ENCODE peak calls at places on chromosome 13, in five cellular contexts. Q is A549, V is prostate gland, P is astrocyte, N is aorta. R is an unnamed sample. For H3K9me3, the result is how much of the 10 kb centered on the place peaks cover.

GRCh38 chr13:86020350-86021002 is 221.3 kb upstream of the SLITRK6 start:
- DNase-seq in P (peak), Q (peak), N (no peak), V (no peak), R (no peak)

GRCh38 chr13:45932611-45933182 is 81.1 kb upstream of the SIAH3 start:
- DNase-seq in Q (no peak), P (no peak), V (no peak), N (no peak), R (no peak)

GRCh38 chr13:110706570-110707378 is 858 bp upstream of the CARS2 start:
- DNase-seq in N (no peak), Q (no peak), P (no peak), V (no peak), R (peak)

GRCh38 chr13:31476266-31476665 is 263.1 kb upstream of the RXFP2 start:
- DNase-seq in V (no peak), N (no peak), P (peak), Q (no peak), R (no peak)

GRCh38 chr13:114032121-114032799 is 58.4 kb upstream of the C13orf46 start:
- DNase-seq in N (no peak), P (peak), Q (no peak), V (no peak), R (no peak)

GRCh38 chr13:20814224-20814910 is 40.6 kb upstream of the EEF1AKMT1 start:
- DNase-seq in P (peak), V (peak), Q (peak), N (peak), R (peak)

GRCh38 chr13:36261011-36261410 is 36.6 kb downstream of the CCDC169 start:
- DNase-seq in V (no peak), Q (no peak), P (no peak), N (no peak), R (no peak)

GRCh38 chr13:103788061-103788652 is 721.9 kb upstream of the SLC10A2 start:
- DNase-seq in N (no peak), V (no peak), Q (no peak), P (no peak), R (no peak)

GRCh38 chr13:111791131-111791530 is 275.8 kb upstream of the SOX1 start:
- DNase-seq in Q (no peak), N (no peak), P (no peak), V (no peak), R (no peak)

GRCh38 chr13:32791545-32792172 is 205.4 kb downstream of the PDS5B start:
- DNase-seq in P (no peak), N (no peak), V (no peak), Q (peak), R (no peak)

GRCh38 chr13:99931462-99931861 is 40.1 kb downstream of the ZIC5 start:
- DNase-seq in P (no peak), Q (no peak), V (no peak), N (no peak), R (no peak)

GRCh38 chr13:45833663-45834062 is 17.9 kb downstream of the SIAH3 start:
- DNase-seq in Q (no peak), P (peak), N (no peak), V (peak), R (no peak)

GRCh38 chr13:92843549-92843948 is 383.1 kb upstream of the GPC6 start:
- DNase-seq in P (peak), N (no peak), Q (no peak), V (no peak), R (no peak)

GRCh38 chr13:70967564-70967963 is 859.3 kb upstream of the KLHL1 start:
- DNase-seq in V (no peak), P (no peak), Q (no peak), N (no peak), R (no peak)

GRCh38 chr13:59493436-59493965 is 670.2 kb downstream of the DIAPH3 start:
- DNase-seq in N (no peak), Q (no peak), P (no peak), V (no peak), R (no peak)

GRCh38 chr13:110676511-110677204 is 29.3 kb downstream of the CARS2 start:
- DNase-seq in Q (no peak), V (no peak), N (peak), P (no peak), R (no peak)

GRCh38 chr13:57672168-57672567 is 40.6 kb downstream of the PCDH17 start:
- DNase-seq in Q (no peak), V (no peak), P (no peak), N (no peak), R (no peak)

GRCh38 chr13:46354143-46355087 is 32.6 kb downstream of the RUBCNL start:
- DNase-seq in P (peak), Q (peak), V (no peak), N (no peak), R (no peak)

GRCh38 chr13:21567714-21568113 is 36.3 kb downstream of the MICU2 start:
- DNase-seq in V (no peak), N (no peak), P (no peak), Q (no peak), R (no peak)

GRCh38 chr13:26185720-26186119 is 36.4 kb downstream of the RNF6 start:
- DNase-seq in N (no peak), V (no peak), Q (no peak), P (no peak), R (peak)

GRCh38 chr13:31930901-31931522 is 100.6 kb upstream of the FRY start:
- DNase-seq in Q (no peak), N (no peak), V (no peak), P (peak), R (no peak)

GRCh38 chr13:91313103-91313502 is 34.4 kb upstream of the MIR17HG start:
- DNase-seq in N (no peak), V (no peak), P (no peak), Q (peak), R (no peak)

GRCh38 chr13:87954116-87954515 is 282.9 kb downstream of the SLITRK5 start:
- DNase-seq in P (no peak), Q (no peak), V (no peak), N (no peak), R (no peak)

GRCh38 chr13:60990032-60990733 is 425.5 kb downstream of the PCDH20 start:
- DNase-seq in P (no peak), V (no peak), Q (peak), N (no peak), R (no peak)

GRCh38 chr13:41568990-41569387 is 111.6 kb downstream of the RGCC start:
- DNase-seq in V (peak), N (no peak), P (peak), Q (no peak), R (no peak)

GRCh38 chr13:27961227-27962085 is 7.7 kb downstream of the CDX2 start:
- DNase-seq in V (no peak), P (no peak), Q (no peak), N (no peak), R (no peak)

GRCh38 chr13:44364601-44365000 is 9.0 kb upstream of the SERP2 start:
- DNase-seq in Q (peak), P (peak), V (no peak), N (no peak), R (no peak)

GRCh38 chr13:42997381-42997780 is 5.3 kb upstream of the EPSTI1 start:
- DNase-seq in N (no peak), V (no peak), P (no peak), Q (no peak), R (no peak)

GRCh38 chr13:113139580-113139979 is 17.0 kb downstream of the F10 start:
- DNase-seq in P (no peak), V (no peak), N (no peak), Q (no peak), R (no peak)

GRCh38 chr13:51729853-51730553 is 74.0 kb downstream of the DHRS12 start:
- DNase-seq in P (peak), Q (peak), N (peak), V (no peak), R (peak)

GRCh38 chr13:33172911-33173310 is 112.6 kb downstream of the STARD13 start:
- DNase-seq in N (no peak), V (no peak), Q (no peak), P (no peak), R (no peak)

GRCh38 chr13:66774046-66774445 is 456.1 kb downstream of the PCDH9 start:
- DNase-seq in Q (no peak), N (no peak), V (no peak), P (no peak), R (no peak)

DNA sequence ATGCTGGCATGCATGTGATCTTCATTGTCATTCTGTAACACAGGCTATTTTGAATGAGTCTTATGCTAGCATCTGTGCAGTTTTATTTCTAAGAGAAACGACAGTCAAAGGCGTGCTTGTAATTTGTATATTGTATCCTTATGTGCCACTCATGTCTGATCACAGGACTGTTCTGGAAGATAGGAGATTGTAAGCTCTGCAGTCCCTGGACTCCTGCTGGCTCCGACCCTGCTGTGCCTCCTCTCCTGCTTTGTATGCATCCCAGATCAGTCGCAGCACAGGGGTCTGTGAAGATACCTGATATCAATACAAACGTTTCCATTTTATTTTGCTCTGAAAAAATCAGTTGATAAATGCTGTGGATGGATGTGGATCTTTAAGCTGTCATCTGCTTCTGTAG is 653.1 kb downstream of the LIG4 start:
- DNase-seq in N (no peak), P (no peak), Q (no peak), V (no peak), R (no peak)
- H3K9me3 ChIP-seq in N (under half), P (under half), Q (under half), V (under half), R (under half)

DNA sequence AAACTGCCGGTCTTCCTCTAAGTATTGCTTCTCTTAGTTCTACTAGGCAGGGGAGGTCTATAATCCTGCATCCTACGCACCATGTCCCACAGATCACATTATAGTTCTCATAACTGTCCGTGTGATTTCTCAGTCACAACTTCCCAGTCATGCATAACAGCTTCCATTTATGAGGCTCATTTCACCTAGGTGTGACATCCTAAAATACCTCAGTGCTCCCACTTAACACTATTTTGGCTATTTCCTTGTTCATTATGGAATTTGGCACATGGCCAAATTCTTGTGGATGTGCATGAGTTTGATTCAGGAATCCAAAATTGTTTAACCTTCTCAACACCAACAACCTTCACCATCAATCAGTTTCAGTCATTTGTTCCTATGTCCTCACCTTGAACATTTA is 989.9 kb downstream of the OLFM4 start:
- DNase-seq in P (no peak), N (no peak), Q (no peak), V (no peak), R (no peak)
- H3K9me3 ChIP-seq in P (under half), N (under half), Q (under half), V (under half), R (under half)

GRCh38 chr13:19062801-19063200 is 118.8 kb downstream of the TUBA3C start:
- DNase-seq in N (no peak), Q (no peak), V (no peak), P (no peak), R (no peak)
- H3K9me3 ChIP-seq in N (under half), Q (under half), V (under half), P (under half), R (under half)

GRCh38 chr13:50535050-50535449 is 308.4 kb downstream of the DLEU7 start:
- DNase-seq in V (no peak), Q (no peak), N (no peak), P (no peak), R (no peak)
- H3K9me3 ChIP-seq in V (under half), Q (under half), N (under half), P (under half), R (under half)

GRCh38 chr13:73480784-73481183 is 422.0 kb downstream of the KLF5 start:
- DNase-seq in Q (no peak), N (no peak), V (no peak), P (no peak), R (no peak)
- H3K9me3 ChIP-seq in Q (under half), N (under half), V (under half), P (under half), R (under half)